ENCODE peak calls at places on chromosomes 12 and 14, in six cellular contexts. Z is thoracic aorta, E is M059J, C is left lung, K is omental fat pad, X is HEK293T. B is an unnamed sample.
A peak's percentile ranks its signal among the peaks of the same experiment; 100 is the strongest.

GRCh38 chr12:19561411-19561961 is 122.2 kb downstream of the AEBP2 start:
- DNase-seq in Z (no peak), K (no peak), X (no peak), C (no peak), E (no peak), B (no peak)

GRCh38 chr12:62738611-62739010 is 196.3 kb downstream of the PPM1H start:
- DNase-seq in C (no peak), Z (no peak), E (peak; percentile 63), K (no peak), X (no peak), B (no peak)

GRCh38 chr14:71728386-71728785 is 203.8 kb upstream of the RGS6 start:
- DNase-seq in K (no peak), E (no peak), Z (no peak), X (no peak), C (no peak), B (no peak)

GRCh38 chr12:116968986-116969385 is 58.2 kb downstream of the FBXW8 start:
- DNase-seq in X (no peak), E (no peak), Z (no peak), C (no peak), K (no peak), B (peak; percentile 33)

GRCh38 chr12:131698286-131698685 is 12.6 kb upstream of the SFSWAP start:
- DNase-seq in X (no peak), Z (no peak), K (no peak), C (no peak), E (no peak), B (no peak)

GRCh38 chr12:88298761-88299242 is 156.7 kb downstream of the TMTC3 start:
- DNase-seq in Z (no peak), E (peak; percentile 88), X (no peak), K (no peak), C (no peak), B (no peak)

GRCh38 chr12:53670308-53670707 is 5.6 kb downstream of the ATP5MC2 start:
- DNase-seq in X (no peak), Z (no peak), E (no peak), K (no peak), C (no peak), B (no peak)

GRCh38 chr14:22221508-22221907 is 367.5 kb downstream of the DAD1 start:
- DNase-seq in E (peak; percentile 4), Z (no peak), K (no peak), X (peak; percentile 35), C (no peak), B (peak; percentile 40)

GRCh38 chr12:68358532-68359485 is 26.6 kb upstream of the MDM1 start:
- DNase-seq in K (peak; percentile 46), Z (peak; percentile 36), X (peak; percentile 58), C (no peak), E (peak; percentile 89), B (peak; percentile 59)

GRCh38 chr14:23861666-23862065 is 91.9 kb upstream of the DHRS4 start:
- DNase-seq in Z (no peak), K (no peak), X (no peak), E (peak; percentile 24), C (no peak), B (no peak)

GRCh38 chr12:70960484-70960883 is 39.9 kb upstream of the PTPRR start:
- DNase-seq in C (no peak), X (no peak), E (no peak), K (no peak), Z (no peak), B (no peak)

GRCh38 chr12:43104524-43104923 is 447.5 kb downstream of the ADAMTS20 start:
- DNase-seq in X (no peak), C (no peak), E (peak; percentile 74), K (no peak), Z (no peak), B (no peak)

GRCh38 chr12:53456654-53457366 is 4.9 kb downstream of the PCBP2 start:
- DNase-seq in E (no peak), Z (no peak), C (no peak), X (no peak), K (no peak), B (no peak)

GRCh38 chr14:61284001-61284400 is 2.9 kb upstream of the TMEM30B start:
- DNase-seq in E (no peak), Z (no peak), K (no peak), X (no peak), C (no peak), B (no peak)

GRCh38 chr14:28767851-28768548 is 1.4 kb downstream of the FOXG1 start:
- DNase-seq in K (no peak), X (peak; percentile 45), Z (no peak), C (no peak), E (peak; percentile 73), B (no peak)

GRCh38 chr12:103833095-103833777 is 7.8 kb downstream of the NT5DC3 start:
- DNase-seq in X (no peak), K (no peak), C (no peak), Z (no peak), E (no peak), B (no peak)

GRCh38 chr12:124379938-124380754 is 85.3 kb downstream of the RFLNA start:
- DNase-seq in Z (peak; percentile 72), X (no peak), E (peak; percentile 87), C (peak; percentile 71), K (no peak), B (no peak)

GRCh38 chr12:5456906-5457305 is 25.0 kb downstream of the NTF3 start:
- DNase-seq in E (peak; percentile 86), C (no peak), Z (no peak), X (no peak), K (no peak), B (peak; percentile 72)

GRCh38 chr12:113726254-113726819 is 239.8 kb downstream of the RBM19 start:
- DNase-seq in Z (no peak), K (no peak), X (no peak), C (no peak), E (no peak), B (no peak)

GRCh38 chr12:132205271-132206092 is 61.2 kb downstream of the NOC4L start:
- DNase-seq in Z (no peak), K (no peak), E (no peak), C (no peak), X (no peak), B (no peak)

GRCh38 chr12:94305293-94305957 is 154.2 kb downstream of the CEP83 start:
- DNase-seq in X (no peak), Z (no peak), K (no peak), C (no peak), E (peak; percentile 35), B (no peak)

GRCh38 chr12:83389237-83389996 is 702.7 kb downstream of the TMTC2 start:
- DNase-seq in Z (no peak), K (no peak), C (no peak), X (peak; percentile 24), E (no peak), B (no peak)

B was measured in germinal center.